ENCODE peak calls at places on chromosomes 12 and 14, in five cellular contexts. One of them, this sample, is unnamed.

GRCh38 chr14:29419736-29420135 is 507.9 kb downstream of the PRKD1 start:
- DNase-seq in iris pigment epithelial cell: no peak
- DNase-seq in germinal center: no peak
- DNase-seq in T-helper 1 cell: no peak
- DNase-seq in effector CD4-positive, alpha-beta T cell: no peak
- DNase-seq in this sample: no peak

GRCh38 chr14:61342486-61342885 is 21.1 kb downstream of the PRKCH start:
- DNase-seq in germinal center: no peak
- DNase-seq in effector CD4-positive, alpha-beta T cell: peak
- DNase-seq in T-helper 1 cell: peak
- DNase-seq in iris pigment epithelial cell: no peak
- DNase-seq in this sample: peak

GRCh38 chr12:48022180-48022521 is 17.9 kb upstream of the COL2A1 start:
- DNase-seq in iris pigment epithelial cell: no peak
- DNase-seq in germinal center: no peak
- DNase-seq in effector CD4-positive, alpha-beta T cell: no peak
- DNase-seq in T-helper 1 cell: no peak
- DNase-seq in this sample: no peak

GRCh38 chr12:113239811-113240331 is 18.6 kb downstream of the TPCN1 start:
- DNase-seq in effector CD4-positive, alpha-beta T cell: no peak
- DNase-seq in T-helper 1 cell: no peak
- DNase-seq in iris pigment epithelial cell: no peak
- DNase-seq in germinal center: no peak
- DNase-seq in this sample: no peak

GRCh38 chr14:57692671-57693070 is 173.2 kb downstream of the SLC35F4 start:
- DNase-seq in iris pigment epithelial cell: peak
- DNase-seq in effector CD4-positive, alpha-beta T cell: no peak
- DNase-seq in T-helper 1 cell: no peak
- DNase-seq in germinal center: peak
- DNase-seq in this sample: no peak

GRCh38 chr12:96242597-96242996 is 48.4 kb downstream of the ELK3 start:
- DNase-seq in T-helper 1 cell: no peak
- DNase-seq in iris pigment epithelial cell: no peak
- DNase-seq in effector CD4-positive, alpha-beta T cell: no peak
- DNase-seq in germinal center: no peak
- DNase-seq in this sample: no peak

GRCh38 chr12:47753021-47754001 is 5.4 kb downstream of the RAPGEF3 start:
- DNase-seq in effector CD4-positive, alpha-beta T cell: no peak
- DNase-seq in iris pigment epithelial cell: no peak
- DNase-seq in T-helper 1 cell: no peak
- DNase-seq in germinal center: no peak
- DNase-seq in this sample: no peak

GRCh38 chr14:29805415-29806123 is 122.1 kb downstream of the PRKD1 start:
- DNase-seq in germinal center: no peak
- DNase-seq in T-helper 1 cell: no peak
- DNase-seq in iris pigment epithelial cell: peak
- DNase-seq in effector CD4-positive, alpha-beta T cell: no peak
- DNase-seq in this sample: no peak

GRCh38 chr12:77816196-77816595 is 14.5 kb upstream of the NAV3 start:
- DNase-seq in effector CD4-positive, alpha-beta T cell: no peak
- DNase-seq in iris pigment epithelial cell: no peak
- DNase-seq in germinal center: no peak
- DNase-seq in T-helper 1 cell: no peak
- DNase-seq in this sample: no peak

GRCh38 chr14:94054401-94054800 is 26.6 kb downstream of the DDX24 start:
- DNase-seq in effector CD4-positive, alpha-beta T cell: no peak
- DNase-seq in T-helper 1 cell: no peak
- DNase-seq in germinal center: no peak
- DNase-seq in iris pigment epithelial cell: no peak
- DNase-seq in this sample: no peak

GRCh38 chr14:39372656-39373055 is 59.6 kb downstream of the FBXO33 start:
- DNase-seq in T-helper 1 cell: no peak
- DNase-seq in effector CD4-positive, alpha-beta T cell: no peak
- DNase-seq in iris pigment epithelial cell: peak
- DNase-seq in germinal center: no peak
- DNase-seq in this sample: no peak

GRCh38 chr12:83971781-83972180 is 940.8 kb downstream of the SLC6A15 start:
- DNase-seq in T-helper 1 cell: no peak
- DNase-seq in effector CD4-positive, alpha-beta T cell: no peak
- DNase-seq in germinal center: no peak
- DNase-seq in iris pigment epithelial cell: peak
- DNase-seq in this sample: no peak

GRCh38 chr12:94134226-94134795 is 14.1 kb upstream of the PLXNC1 start:
- DNase-seq in germinal center: peak
- DNase-seq in T-helper 1 cell: peak
- DNase-seq in iris pigment epithelial cell: peak
- DNase-seq in effector CD4-positive, alpha-beta T cell: peak
- DNase-seq in this sample: peak

GRCh38 chr14:38040411-38040810 is 167.3 kb upstream of the SSTR1 start:
- DNase-seq in iris pigment epithelial cell: no peak
- DNase-seq in germinal center: no peak
- DNase-seq in T-helper 1 cell: no peak
- DNase-seq in effector CD4-positive, alpha-beta T cell: no peak
- DNase-seq in this sample: no peak

This sample was measured in naive thymus-derived CD8-positive, alpha-beta T cell.